ENCODE peak calls at places on chromosomes 12 and 14, in nine cellular contexts. N is left ventricle myocardium inferior; Q is posterior vena cava; O is AG08395; I is T-helper 2 cell; F is astrocyte of the cerebellum; T is stimulated activated CD8-positive, alpha-beta memory T cell treated with anti-CD3 and anti-CD28 coated beads, Interleukin-2, amount 100 ng/mL, for 48 hours; B is progenitor cell of endocrine pancreas; J is activated naive CD4-positive, alpha-beta T cell treated with anti-CD3 and anti-CD28 coated beads, Interleukin-2, amount 50 U/mL, for 72 hours. V is an unnamed sample.

GRCh38 chr12:78863482-78864427 is 819 bp upstream of the SYT1 start:
- DNase-seq in N (peak; percentile 14), Q (peak; percentile 67), O (peak; percentile 45), I (no peak), F (peak; percentile 24), T (no peak), B (peak; percentile 15), J (no peak), V (no peak)

GRCh38 chr14:21680072-21680471 is 6.5 kb upstream of the OR4E1 start:
- DNase-seq in N (no peak), Q (no peak), O (no peak), I (no peak), F (peak; percentile 11), T (no peak), B (no peak), J (no peak), V (no peak)

GRCh38 chr14:55764784-55765183 is 184.8 kb downstream of the KTN1 start:
- DNase-seq in N (no peak), Q (no peak), O (no peak), I (no peak), F (no peak), T (no peak), B (no peak), J (no peak), V (no peak)

GRCh38 chr12:29528161-29528560 is 30.7 kb upstream of the OVCH1 start:
- DNase-seq in N (no peak), Q (no peak), O (no peak), I (no peak), F (no peak), T (no peak), B (no peak), J (no peak), V (no peak)

GRCh38 chr12:114316076-114316475 is 89.9 kb downstream of the TBX5 start:
- DNase-seq in N (no peak), Q (no peak), O (peak; percentile 74), I (no peak), F (peak; percentile 4), T (no peak), B (no peak), J (no peak), V (no peak)

GRCh38 chr12:39959016-39959415 is 146.9 kb downstream of the SLC2A13 start:
- DNase-seq in N (no peak), Q (no peak), O (no peak), I (no peak), F (no peak), T (no peak), B (no peak), J (no peak), V (no peak)

GRCh38 chr12:2126676-2127406 is 74.1 kb downstream of the CACNA1C start:
- DNase-seq in N (no peak), Q (peak; percentile 41), O (no peak), I (no peak), F (no peak), T (no peak), B (no peak), J (no peak), V (no peak)

GRCh38 chr14:89347885-89348284 is 69.1 kb downstream of the FOXN3 start:
- DNase-seq in N (no peak), Q (no peak), O (no peak), I (no peak), F (no peak), T (no peak), B (no peak), J (no peak), V (no peak)

GRCh38 chr12:32502693-32503510 is 103.5 kb downstream of the FGD4 start:
- DNase-seq in N (no peak), Q (no peak), O (peak; percentile 62), I (no peak), F (no peak), T (no peak), B (no peak), J (no peak), V (peak; percentile 48)

GRCh38 chr12:75868501-75868900 is 163.1 kb downstream of the PHLDA1 start:
- DNase-seq in N (peak; percentile 26), Q (no peak), O (no peak), I (no peak), F (peak; percentile 84), T (no peak), B (no peak), J (no peak), V (no peak)

GRCh38 chr12:54352022-54352531 is 12.2 kb downstream of the GPR84 start:
- DNase-seq in N (peak; percentile 47), Q (no peak), O (peak; percentile 53), I (no peak), F (peak; percentile 84), T (no peak), B (no peak), J (peak; percentile 63), V (peak; percentile 56)

GRCh38 chr12:750356-751191 is 1.8 kb upstream of the WNK1 start:
- DNase-seq in N (no peak), Q (no peak), O (no peak), I (no peak), F (no peak), T (no peak), B (no peak), J (no peak), V (no peak)